ENCODE peak calls at places on chromosomes 11 and 22, in ten cellular contexts. W is fibroblast of mammary gland, C is HuH-7, O is KG1, Z is MV-4-11, B is stomach, E is WTC11, M is NCI-H1436, V is fibroblast of villous mesenchyme, F is endothelial cell. J is an unnamed sample.

GRCh38 chr11:132595246-132595645 is 937.1 kb downstream of the OPCML start:
- DNase-seq in W (no peak), C (no peak), O (no peak), Z (no peak), B (no peak), E (no peak), M (no peak), V (no peak), F (no peak), J (no peak)

GRCh38 chr11:62269654-62270278 is at the start of gene SCGB2A2:
- DNase-seq in W (no peak), C (peak), O (no peak), Z (no peak), B (no peak), E (no peak), M (no peak), V (no peak), F (no peak), J (peak)

GRCh38 chr11:102267602-102268001 is 49.7 kb upstream of the BIRC3 start:
- DNase-seq in W (peak), C (no peak), O (no peak), Z (no peak), B (no peak), E (no peak), M (no peak), V (peak), F (no peak), J (no peak)

GRCh38 chr11:117984471-117984870 is 1.7 kb upstream of the IL10RA start:
- DNase-seq in W (peak), C (no peak), O (no peak), Z (no peak), B (no peak), E (no peak), M (no peak), V (no peak), F (no peak), J (no peak)

GRCh38 chr11:88169481-88169880 is 5.8 kb downstream of the RAB38 start:
- DNase-seq in W (no peak), C (no peak), O (no peak), Z (no peak), B (no peak), E (no peak), M (no peak), V (no peak), F (no peak), J (no peak)

GRCh38 chr11:35180311-35181233 is 41.6 kb downstream of the CD44 start:
- DNase-seq in W (peak), C (no peak), O (no peak), Z (no peak), B (no peak), E (no peak), M (no peak), V (no peak), F (no peak), J (no peak)

GRCh38 chr22:30943368-30943767 is 25.2 kb downstream of the MORC2 start:
- DNase-seq in W (no peak), C (no peak), O (no peak), Z (peak), B (no peak), E (no peak), M (no peak), V (no peak), F (no peak), J (no peak)

GRCh38 chr22:38435010-38435409 is 20.0 kb downstream of the KCNJ4 start:
- DNase-seq in W (no peak), C (peak), O (no peak), Z (no peak), B (no peak), E (peak), M (no peak), V (no peak), F (no peak), J (no peak)

GRCh38 chr11:42043312-42043711 is 583.9 kb upstream of the LRRC4C start:
- DNase-seq in W (peak), C (no peak), O (no peak), Z (no peak), B (no peak), E (no peak), M (no peak), V (no peak), F (no peak), J (no peak)

GRCh38 chr11:26283852-26284421 is 48.0 kb upstream of the ANO3 start:
- DNase-seq in W (peak), C (no peak), O (no peak), Z (no peak), B (no peak), E (no peak), M (no peak), V (no peak), F (no peak), J (no peak)

GRCh38 chr11:47099213-47099917 is 77.3 kb downstream of the ARFGAP2 start:
- DNase-seq in W (peak), C (peak), O (no peak), Z (no peak), B (peak), E (no peak), M (peak), V (peak), F (no peak), J (no peak)

GRCh38 chr11:118899706-118900360 is 16.1 kb downstream of the CXCR5 start:
- DNase-seq in W (no peak), C (no peak), O (no peak), Z (no peak), B (no peak), E (no peak), M (no peak), V (no peak), F (no peak), J (no peak)

GRCh38 chr22:22463855-22464540 is 44.5 kb downstream of the ZNF280B start:
- DNase-seq in W (peak), C (peak), O (peak), Z (peak), B (peak), E (peak), M (peak), V (peak), F (peak), J (peak)

GRCh38 chr11:132409591-132410375 is 1039.4 kb downstream of the NTM start:
- DNase-seq in W (no peak), C (no peak), O (no peak), Z (no peak), B (no peak), E (no peak), M (no peak), V (no peak), F (no peak), J (no peak)

GRCh38 chr11:79708319-79708928 is 267.6 kb upstream of the TENM4 start:
- DNase-seq in W (peak), C (peak), O (peak), Z (peak), B (no peak), E (peak), M (no peak), V (peak), F (peak), J (peak)

GRCh38 chr22:46752286-46752685 is 10.2 kb upstream of the TBC1D22A start:
- DNase-seq in W (no peak), C (no peak), O (no peak), Z (no peak), B (no peak), E (no peak), M (no peak), V (no peak), F (no peak), J (no peak)

GRCh38 chr11:77082838-77083552 is 16.2 kb downstream of the CAPN5 start:
- DNase-seq in W (peak), C (no peak), O (no peak), Z (peak), B (peak), E (peak), M (no peak), V (peak), F (no peak), J (peak)

GRCh38 chr11:128592454-128592853 is 5.1 kb upstream of the ETS1 start:
- DNase-seq in W (no peak), C (no peak), O (no peak), Z (no peak), B (no peak), E (no peak), M (no peak), V (no peak), F (no peak), J (no peak)

GRCh38 chr11:127625402-127625801 is 624.8 kb upstream of the KIRREL3 start:
- DNase-seq in W (no peak), C (no peak), O (no peak), Z (no peak), B (no peak), E (no peak), M (no peak), V (no peak), F (no peak), J (no peak)

GRCh38 chr22:27609411-27610029 is 192.0 kb downstream of the MN1 start:
- DNase-seq in W (no peak), C (no peak), O (no peak), Z (no peak), B (no peak), E (no peak), M (no peak), V (no peak), F (no peak), J (no peak)

J was measured in Caco-2.